ENCODE peak calls at places on chromosomes 5 and 9, in five cellular contexts. B is tibial nerve, F is A549, R is uterus, L is Peyer's patch. U is an unnamed sample.

GRCh38 chr9:133114451-133114885 is 6.6 kb downstream of the RALGDS start:
- DNase-seq in B (no peak), F (no peak), R (peak; percentile 14), L (peak; percentile 69), U (no peak)

GRCh38 chr9:88872171-88872946 is 118.9 kb upstream of the S1PR3 start:
- DNase-seq in B (no peak), F (no peak), R (no peak), L (no peak), U (no peak)

GRCh38 chr9:136105398-136106135 is 10.5 kb upstream of the NACC2 start:
- DNase-seq in B (no peak), F (no peak), R (no peak), L (no peak), U (no peak)

GRCh38 chr5:169745441-169746146 is 108.5 kb downstream of the DOCK2 start:
- DNase-seq in B (no peak), F (no peak), R (no peak), L (no peak), U (no peak)

GRCh38 chr5:175873090-175873454 is 1.7 kb downstream of the CPLX2 start:
- DNase-seq in B (no peak), F (peak; percentile 84), R (no peak), L (no peak), U (no peak)

GRCh38 chr9:117932585-117932984 is 228.4 kb downstream of the TLR4 start:
- DNase-seq in B (no peak), F (no peak), R (no peak), L (no peak), U (no peak)

GRCh38 chr5:149409268-149409948 is 30.3 kb upstream of the IL17B start:
- DNase-seq in B (no peak), F (no peak), R (no peak), L (no peak), U (no peak)

GRCh38 chr5:137498736-137499505 is at the start of gene SPOCK1:
- DNase-seq in B (peak; percentile 69), F (peak; percentile 75), R (peak; percentile 39), L (peak; percentile 74), U (peak; percentile 95)

GRCh38 chr9:105693435-105694275 is 686 bp upstream of the TMEM38B start:
- DNase-seq in B (no peak), F (no peak), R (no peak), L (no peak), U (no peak)

GRCh38 chr9:20041717-20042116 is 252.9 kb upstream of the SLC24A2 start:
- DNase-seq in B (no peak), F (no peak), R (no peak), L (no peak), U (no peak)

GRCh38 chr9:36603006-36603405 is 30.3 kb downstream of the MELK start:
- DNase-seq in B (no peak), F (no peak), R (no peak), L (no peak), U (no peak)

GRCh38 chr9:129567842-129568559 is 52.9 kb downstream of the C9orf50 start:
- DNase-seq in B (no peak), F (peak; percentile 92), R (no peak), L (no peak), U (peak; percentile 50)

GRCh38 chr5:101997235-101997634 is 298.8 kb downstream of the SLCO4C1 start:
- DNase-seq in B (no peak), F (no peak), R (no peak), L (no peak), U (no peak)

GRCh38 chr9:109817146-109817845 is 37.3 kb downstream of the PALM2AKAP2 start:
- DNase-seq in B (no peak), F (no peak), R (no peak), L (no peak), U (peak; percentile 61)

GRCh38 chr5:74094096-74094778 is 468.2 kb downstream of the ARHGEF28 start:
- DNase-seq in B (peak; percentile 22), F (no peak), R (no peak), L (no peak), U (no peak)

GRCh38 chr5:169909945-169910344 is 70.3 kb downstream of the INSYN2B start:
- DNase-seq in B (no peak), F (no peak), R (no peak), L (no peak), U (no peak)

GRCh38 chr9:22050924-22051323 is 41.8 kb upstream of the CDKN2B start:
- DNase-seq in B (no peak), F (no peak), R (no peak), L (no peak), U (no peak)

GRCh38 chr9:107215381-107215780 is 67.7 kb upstream of the RAD23B start:
- DNase-seq in B (no peak), F (no peak), R (no peak), L (no peak), U (peak; percentile 54)

GRCh38 chr5:149990518-149991376 is 9.7 kb downstream of the TIGD6 start:
- DNase-seq in B (peak; percentile 84), F (peak; percentile 81), R (peak; percentile 72), L (peak; percentile 70), U (peak; percentile 50)

GRCh38 chr9:86662890-86663468 is 284.3 kb downstream of the GAS1 start:
- DNase-seq in B (no peak), F (no peak), R (no peak), L (no peak), U (no peak)

GRCh38 chr5:113081091-113081490 is 104.5 kb downstream of the DCP2 start:
- DNase-seq in B (no peak), F (no peak), R (no peak), L (no peak), U (no peak)

GRCh38 chr5:123120197-123120596 is 31.2 kb downstream of the PRDM6 start:
- DNase-seq in B (no peak), F (peak; percentile 39), R (no peak), L (no peak), U (no peak)

GRCh38 chr5:42718591-42718990 is 38.0 kb upstream of the CCDC152 start:
- DNase-seq in B (no peak), F (no peak), R (no peak), L (no peak), U (no peak)

GRCh38 chr9:111481885-111482636 is 2.1 kb downstream of the ECPAS start:
- DNase-seq in B (no peak), F (peak; percentile 27), R (no peak), L (no peak), U (no peak)

DNA sequence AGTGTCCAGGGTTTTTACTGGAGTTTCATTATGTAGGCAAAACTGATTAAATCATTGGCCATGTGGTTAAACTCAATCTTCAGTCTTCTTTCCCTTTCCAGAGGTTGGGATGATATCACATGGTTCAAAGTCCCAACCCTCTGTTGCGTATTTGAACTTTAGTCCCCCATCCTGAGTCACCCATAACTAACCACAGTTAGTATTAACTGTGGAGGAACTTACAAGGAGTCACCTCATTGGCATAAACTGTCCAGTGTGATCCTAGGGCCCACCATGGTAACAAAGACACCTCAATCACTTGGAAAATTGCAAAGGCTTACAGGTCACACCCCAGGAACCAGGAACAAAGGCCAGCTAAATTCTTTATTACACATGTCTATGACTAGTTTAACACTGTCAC is 188.5 kb downstream of the COX7C start:
- DNase-seq in B (no peak), F (peak; percentile 1), R (no peak), L (no peak), U (no peak)
- TF ChIP-seq POLR2A in B (no peak), F (no peak), R (no peak), L (no peak), U (no peak)

GRCh38 chr9:113152699-113153098 is 1.9 kb downstream of the SLC31A2 start:
- DNase-seq in B (no peak), F (no peak), R (no peak), L (no peak), U (no peak)

GRCh38 chr9:113151696-113152630 is 1.2 kb downstream of the SLC31A2 start:
- DNase-seq in B (peak; percentile 14), F (no peak), R (no peak), L (peak; percentile 63), U (no peak)

GRCh38 chr9:113148377-113148715 is 2.5 kb upstream of the SLC31A2 start:
- DNase-seq in B (no peak), F (no peak), R (no peak), L (no peak), U (no peak)

GRCh38 chr9:113148996-113149960 is 1.5 kb upstream of the SLC31A2 start:
- DNase-seq in B (no peak), F (no peak), R (no peak), L (no peak), U (no peak)

GRCh38 chr9:113150670-113151591 is at the start of gene SLC31A2:
- DNase-seq in B (peak; percentile 73), F (peak; percentile 88), R (peak; percentile 84), L (peak; percentile 93), U (peak; percentile 88)
- TF ChIP-seq POLR2A in B (no peak), F (peak; percentile 41), R (peak; percentile 65), L (peak; percentile 81), U (peak; percentile 61)

GRCh38 chr5:80206282-80206681 is 49.6 kb downstream of the SERINC5 start:
- DNase-seq in B (no peak), F (no peak), R (no peak), L (no peak), U (no peak)
- TF ChIP-seq POLR2A in B (no peak), F (no peak), R (no peak), L (no peak), U (no peak)

DNA sequence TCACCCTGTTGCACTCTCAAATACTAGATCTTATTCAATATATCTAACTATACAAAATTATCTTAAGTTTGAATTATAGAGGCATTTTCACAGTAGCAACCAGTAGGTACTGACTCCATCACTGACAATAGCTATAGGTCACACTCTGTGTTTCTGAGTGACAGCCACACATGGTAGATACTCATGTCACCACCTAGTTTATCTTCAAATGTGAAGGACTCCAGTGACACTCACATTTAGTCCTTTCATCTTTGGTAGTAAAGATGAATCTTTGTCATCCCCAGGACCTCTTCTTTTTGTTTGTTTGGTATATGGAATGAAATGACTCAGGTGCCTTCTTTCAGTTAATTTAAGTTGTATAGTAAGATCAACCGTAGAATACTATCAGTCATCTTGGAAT is 102.5 kb upstream of the DHFR start:
- DNase-seq in B (no peak), F (no peak), R (no peak), L (no peak), U (no peak)
- TF ChIP-seq POLR2A in B (no peak), F (no peak), R (no peak), L (no peak), U (no peak)

DNA sequence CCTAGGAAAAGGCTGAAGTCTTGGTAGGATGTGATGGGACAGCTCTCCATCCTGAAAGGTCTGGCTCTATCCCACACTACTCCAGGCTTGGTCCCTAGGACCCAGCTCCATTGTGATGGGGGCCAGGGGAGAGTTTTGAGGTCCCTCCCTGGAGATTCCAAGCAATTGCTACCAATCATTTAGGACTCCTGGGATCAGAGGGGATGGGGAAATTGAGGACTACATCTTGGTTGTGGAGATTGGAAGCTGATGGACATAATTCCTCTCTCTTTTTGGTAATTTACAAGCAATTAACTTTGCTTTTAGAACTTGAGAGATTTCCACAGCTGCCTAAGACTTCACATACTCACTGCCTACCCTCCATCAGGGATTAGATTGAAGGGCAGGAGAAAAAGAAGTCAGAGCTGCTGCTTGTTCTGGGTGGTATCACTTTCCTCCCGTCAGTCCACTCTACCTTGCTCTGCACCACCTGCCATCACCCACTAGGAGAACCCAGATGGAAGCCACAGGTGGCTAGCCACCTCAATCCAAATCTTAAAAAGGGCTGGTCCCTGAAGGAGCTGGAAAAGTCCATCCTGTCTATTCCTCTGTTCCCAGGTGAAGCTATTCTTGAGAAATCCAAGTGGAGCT is 10.6 kb downstream of the IRF1 start:
- DNase-seq in B (no peak), F (no peak), R (no peak), L (peak; percentile 25), U (no peak)
- TF ChIP-seq POLR2A in B (no peak), F (no peak), R (no peak), L (no peak), U (no peak)

GRCh38 chr5:158821321-158821720 is 278.4 kb downstream of the EBF1 start:
- DNase-seq in B (no peak), F (no peak), R (no peak), L (no peak), U (no peak)
- TF ChIP-seq POLR2A in B (no peak), F (no peak), R (no peak), L (no peak), U (no peak)